ENCODE peak calls at places on chromosome 4, in ten cellular contexts. One of them, this sample, is unnamed.

GRCh38 chr4:99633772-99634171 is 23.9 kb downstream of the C4orf54 start:
- DNase-seq in IMR-90: no peak
- DNase-seq in BE2C: no peak
- DNase-seq in astrocyte of the spinal cord: no peak
- DNase-seq in Caco-2: no peak
- DNase-seq in endothelial cell: no peak
- DNase-seq in cardiac muscle cell: no peak
- DNase-seq in sigmoid colon: no peak
- DNase-seq in RWPE2: no peak
- DNase-seq in neural crest cell: no peak
- DNase-seq in this sample: no peak

GRCh38 chr4:59671037-59671436 is 1529.1 kb upstream of the ADGRL3 start:
- DNase-seq in IMR-90: no peak
- DNase-seq in BE2C: no peak
- DNase-seq in astrocyte of the spinal cord: no peak
- DNase-seq in Caco-2: no peak
- DNase-seq in endothelial cell: no peak
- DNase-seq in cardiac muscle cell: no peak
- DNase-seq in sigmoid colon: no peak
- DNase-seq in RWPE2: no peak
- DNase-seq in neural crest cell: no peak
- DNase-seq in this sample: no peak

GRCh38 chr4:20773144-20773997 is 73.1 kb downstream of the PACRGL start:
- DNase-seq in IMR-90: peak; percentile 54
- DNase-seq in BE2C: peak; percentile 61
- DNase-seq in astrocyte of the spinal cord: peak; percentile 73
- DNase-seq in Caco-2: no peak
- DNase-seq in endothelial cell: peak; percentile 69
- DNase-seq in cardiac muscle cell: peak; percentile 79
- DNase-seq in sigmoid colon: peak; percentile 71
- DNase-seq in RWPE2: no peak
- DNase-seq in neural crest cell: peak; percentile 59
- DNase-seq in this sample: peak; percentile 49

GRCh38 chr4:32824321-32824720 is 2104.2 kb downstream of the PCDH7 start:
- DNase-seq in IMR-90: no peak
- DNase-seq in BE2C: no peak
- DNase-seq in astrocyte of the spinal cord: peak; percentile 39
- DNase-seq in Caco-2: no peak
- DNase-seq in endothelial cell: no peak
- DNase-seq in cardiac muscle cell: peak; percentile 73
- DNase-seq in sigmoid colon: no peak
- DNase-seq in RWPE2: no peak
- DNase-seq in neural crest cell: no peak
- DNase-seq in this sample: no peak

GRCh38 chr4:85151786-85152185 is 185.3 kb upstream of the WDFY3 start:
- DNase-seq in IMR-90: no peak
- DNase-seq in BE2C: no peak
- DNase-seq in astrocyte of the spinal cord: no peak
- DNase-seq in Caco-2: no peak
- DNase-seq in endothelial cell: no peak
- DNase-seq in cardiac muscle cell: no peak
- DNase-seq in sigmoid colon: no peak
- DNase-seq in RWPE2: no peak
- DNase-seq in neural crest cell: no peak
- DNase-seq in this sample: no peak

GRCh38 chr4:128427832-128428366 is 140.3 kb upstream of the PGRMC2 start:
- DNase-seq in IMR-90: peak; percentile 68
- DNase-seq in BE2C: peak; percentile 52
- DNase-seq in astrocyte of the spinal cord: peak; percentile 64
- DNase-seq in Caco-2: peak; percentile 82
- DNase-seq in endothelial cell: no peak
- DNase-seq in cardiac muscle cell: peak; percentile 85
- DNase-seq in sigmoid colon: no peak
- DNase-seq in RWPE2: peak; percentile 52
- DNase-seq in neural crest cell: no peak
- DNase-seq in this sample: peak; percentile 68

GRCh38 chr4:87073570-87074470 is 139.0 kb downstream of the AFF1 start:
- DNase-seq in IMR-90: peak; percentile 62
- DNase-seq in BE2C: peak; percentile 70
- DNase-seq in astrocyte of the spinal cord: peak; percentile 44
- DNase-seq in Caco-2: no peak
- DNase-seq in endothelial cell: no peak
- DNase-seq in cardiac muscle cell: peak; percentile 37
- DNase-seq in sigmoid colon: peak; percentile 82
- DNase-seq in RWPE2: no peak
- DNase-seq in neural crest cell: no peak
- DNase-seq in this sample: no peak

GRCh38 chr4:40322853-40323252 is 12.3 kb upstream of the CHRNA9 start:
- DNase-seq in IMR-90: no peak
- DNase-seq in BE2C: no peak
- DNase-seq in astrocyte of the spinal cord: no peak
- DNase-seq in Caco-2: no peak
- DNase-seq in endothelial cell: no peak
- DNase-seq in cardiac muscle cell: no peak
- DNase-seq in sigmoid colon: no peak
- DNase-seq in RWPE2: no peak
- DNase-seq in neural crest cell: no peak
- DNase-seq in this sample: peak; percentile 51

GRCh38 chr4:106063009-106063408 is 167.7 kb downstream of the NPNT start:
- DNase-seq in IMR-90: peak; percentile 45
- DNase-seq in BE2C: no peak
- DNase-seq in astrocyte of the spinal cord: peak; percentile 64
- DNase-seq in Caco-2: no peak
- DNase-seq in endothelial cell: no peak
- DNase-seq in cardiac muscle cell: peak; percentile 50
- DNase-seq in sigmoid colon: no peak
- DNase-seq in RWPE2: no peak
- DNase-seq in neural crest cell: no peak
- DNase-seq in this sample: no peak

GRCh38 chr4:13364653-13365052 is 119.5 kb downstream of the RAB28 start:
- DNase-seq in IMR-90: no peak
- DNase-seq in BE2C: no peak
- DNase-seq in astrocyte of the spinal cord: no peak
- DNase-seq in Caco-2: no peak
- DNase-seq in endothelial cell: no peak
- DNase-seq in cardiac muscle cell: no peak
- DNase-seq in sigmoid colon: no peak
- DNase-seq in RWPE2: no peak
- DNase-seq in neural crest cell: no peak
- DNase-seq in this sample: no peak

GRCh38 chr4:13430834-13431568 is 53.1 kb downstream of the RAB28 start:
- DNase-seq in IMR-90: no peak
- DNase-seq in BE2C: no peak
- DNase-seq in astrocyte of the spinal cord: no peak
- DNase-seq in Caco-2: no peak
- DNase-seq in endothelial cell: no peak
- DNase-seq in cardiac muscle cell: no peak
- DNase-seq in sigmoid colon: no peak
- DNase-seq in RWPE2: no peak
- DNase-seq in neural crest cell: no peak
- DNase-seq in this sample: no peak

GRCh38 chr4:30833206-30833605 is 113.0 kb downstream of the PCDH7 start:
- DNase-seq in IMR-90: no peak
- DNase-seq in BE2C: no peak
- DNase-seq in astrocyte of the spinal cord: no peak
- DNase-seq in Caco-2: no peak
- DNase-seq in endothelial cell: no peak
- DNase-seq in cardiac muscle cell: no peak
- DNase-seq in sigmoid colon: no peak
- DNase-seq in RWPE2: no peak
- DNase-seq in neural crest cell: no peak
- DNase-seq in this sample: no peak

GRCh38 chr4:129323630-129324029 is 227.7 kb downstream of the C4orf33 start:
- DNase-seq in IMR-90: no peak
- DNase-seq in BE2C: no peak
- DNase-seq in astrocyte of the spinal cord: no peak
- DNase-seq in Caco-2: no peak
- DNase-seq in endothelial cell: no peak
- DNase-seq in cardiac muscle cell: no peak
- DNase-seq in sigmoid colon: no peak
- DNase-seq in RWPE2: no peak
- DNase-seq in neural crest cell: no peak
- DNase-seq in this sample: no peak

GRCh38 chr4:177108708-177109107 is 201.0 kb upstream of the NEIL3 start:
- DNase-seq in IMR-90: peak; percentile 68
- DNase-seq in BE2C: no peak
- DNase-seq in astrocyte of the spinal cord: no peak
- DNase-seq in Caco-2: no peak
- DNase-seq in endothelial cell: no peak
- DNase-seq in cardiac muscle cell: peak; percentile 63
- DNase-seq in sigmoid colon: no peak
- DNase-seq in RWPE2: no peak
- DNase-seq in neural crest cell: no peak
- DNase-seq in this sample: peak; percentile 48

GRCh38 chr4:3342182-3342854 is 49.5 kb downstream of the RGS12 start:
- DNase-seq in IMR-90: peak; percentile 95
- DNase-seq in BE2C: no peak
- DNase-seq in astrocyte of the spinal cord: peak; percentile 81
- DNase-seq in Caco-2: no peak
- DNase-seq in endothelial cell: no peak
- DNase-seq in cardiac muscle cell: peak; percentile 25
- DNase-seq in sigmoid colon: no peak
- DNase-seq in RWPE2: no peak
- DNase-seq in neural crest cell: no peak
- DNase-seq in this sample: peak; percentile 68

GRCh38 chr4:3339566-3339965 is 46.7 kb downstream of the RGS12 start:
- DNase-seq in IMR-90: no peak
- DNase-seq in BE2C: no peak
- DNase-seq in astrocyte of the spinal cord: no peak
- DNase-seq in Caco-2: no peak
- DNase-seq in endothelial cell: no peak
- DNase-seq in cardiac muscle cell: no peak
- DNase-seq in sigmoid colon: no peak
- DNase-seq in RWPE2: no peak
- DNase-seq in neural crest cell: no peak
- DNase-seq in this sample: no peak

GRCh38 chr4:3340038-3340702 is 47.3 kb downstream of the RGS12 start:
- DNase-seq in IMR-90: no peak
- DNase-seq in BE2C: no peak
- DNase-seq in astrocyte of the spinal cord: no peak
- DNase-seq in Caco-2: no peak
- DNase-seq in endothelial cell: no peak
- DNase-seq in cardiac muscle cell: no peak
- DNase-seq in sigmoid colon: no peak
- DNase-seq in RWPE2: no peak
- DNase-seq in neural crest cell: no peak
- DNase-seq in this sample: no peak

GRCh38 chr4:3341760-3342159 is 48.9 kb downstream of the RGS12 start:
- DNase-seq in IMR-90: no peak
- DNase-seq in BE2C: no peak
- DNase-seq in astrocyte of the spinal cord: no peak
- DNase-seq in Caco-2: no peak
- DNase-seq in endothelial cell: no peak
- DNase-seq in cardiac muscle cell: no peak
- DNase-seq in sigmoid colon: no peak
- DNase-seq in RWPE2: no peak
- DNase-seq in neural crest cell: no peak
- DNase-seq in this sample: no peak

DNA sequence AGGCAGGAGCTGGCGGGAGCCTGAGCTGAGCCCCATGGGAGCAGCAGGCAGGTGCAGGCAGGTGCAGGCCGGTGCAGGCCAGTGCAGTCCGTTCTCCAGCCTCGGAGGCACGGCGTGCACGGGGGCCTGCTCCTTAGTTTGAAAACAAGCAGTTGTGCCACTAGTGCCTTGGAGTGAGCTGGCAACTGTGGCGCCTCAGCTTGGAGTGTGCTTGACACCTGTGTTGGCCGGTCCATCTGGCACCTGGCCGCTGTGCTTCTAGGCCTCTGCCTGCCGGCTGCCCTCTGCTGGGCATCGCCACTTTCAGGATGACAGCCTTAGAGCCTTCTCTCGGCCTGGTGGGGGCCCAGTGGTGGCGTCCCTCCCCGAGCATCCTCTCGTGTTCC is 47.9 kb downstream of the RGS12 start:
- DNase-seq in IMR-90: no peak
- DNase-seq in BE2C: no peak
- DNase-seq in astrocyte of the spinal cord: no peak
- DNase-seq in Caco-2: no peak
- DNase-seq in endothelial cell: no peak
- DNase-seq in cardiac muscle cell: no peak
- DNase-seq in sigmoid colon: no peak
- DNase-seq in RWPE2: no peak
- DNase-seq in neural crest cell: no peak
- DNase-seq in this sample: no peak
- TF ChIP-seq CTCF in IMR-90: no peak
- TF ChIP-seq CTCF in BE2C: no peak
- TF ChIP-seq CTCF in astrocyte of the spinal cord: no peak
- TF ChIP-seq CTCF in Caco-2: no peak
- TF ChIP-seq CTCF in endothelial cell: no peak
- TF ChIP-seq CTCF in cardiac muscle cell: no peak
- TF ChIP-seq CTCF in sigmoid colon: no peak
- TF ChIP-seq CTCF in RWPE2: peak; percentile 35
- TF ChIP-seq CTCF in neural crest cell: no peak
- TF ChIP-seq CTCF in this sample: no peak

DNA sequence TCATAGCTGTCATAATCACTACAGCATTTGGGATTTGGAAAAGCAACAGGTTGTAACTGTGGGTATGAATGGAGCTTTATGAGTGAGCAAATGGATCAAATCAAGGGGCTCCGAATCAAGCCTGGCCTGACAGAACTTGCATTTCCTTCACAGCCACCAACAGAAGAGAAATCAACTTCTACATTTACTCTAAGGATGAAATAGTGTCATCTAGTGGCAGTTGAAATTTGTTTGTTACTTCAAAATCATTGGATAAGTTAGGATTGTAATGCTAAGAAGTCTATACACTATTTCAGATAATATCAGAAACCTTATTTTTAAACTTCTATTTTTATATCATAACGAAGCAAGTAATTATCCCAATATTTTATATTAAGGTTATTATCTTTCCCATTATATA is 10.7 kb upstream of the WDR17 start:
- DNase-seq in IMR-90: no peak
- DNase-seq in BE2C: no peak
- DNase-seq in astrocyte of the spinal cord: no peak
- DNase-seq in Caco-2: no peak
- DNase-seq in endothelial cell: no peak
- DNase-seq in cardiac muscle cell: no peak
- DNase-seq in sigmoid colon: no peak
- DNase-seq in RWPE2: no peak
- DNase-seq in neural crest cell: no peak
- DNase-seq in this sample: no peak
- TF ChIP-seq CTCF in IMR-90: peak; percentile 14
- TF ChIP-seq CTCF in BE2C: peak; percentile 31
- TF ChIP-seq CTCF in astrocyte of the spinal cord: peak; percentile 8
- TF ChIP-seq CTCF in Caco-2: no peak
- TF ChIP-seq CTCF in endothelial cell: no peak
- TF ChIP-seq CTCF in cardiac muscle cell: peak; percentile 13
- TF ChIP-seq CTCF in sigmoid colon: no peak
- TF ChIP-seq CTCF in RWPE2: peak; percentile 40
- TF ChIP-seq CTCF in neural crest cell: no peak
- TF ChIP-seq CTCF in this sample: peak; percentile 61

GRCh38 chr4:151766691-151767090 is 5.9 kb upstream of the GATB start:
- DNase-seq in IMR-90: no peak
- DNase-seq in BE2C: no peak
- DNase-seq in astrocyte of the spinal cord: no peak
- DNase-seq in Caco-2: no peak
- DNase-seq in endothelial cell: no peak
- DNase-seq in cardiac muscle cell: no peak
- DNase-seq in sigmoid colon: no peak
- DNase-seq in RWPE2: no peak
- DNase-seq in neural crest cell: no peak
- DNase-seq in this sample: no peak
- TF ChIP-seq CTCF in IMR-90: no peak
- TF ChIP-seq CTCF in BE2C: peak; percentile 27
- TF ChIP-seq CTCF in astrocyte of the spinal cord: no peak
- TF ChIP-seq CTCF in Caco-2: no peak
- TF ChIP-seq CTCF in endothelial cell: no peak
- TF ChIP-seq CTCF in cardiac muscle cell: no peak
- TF ChIP-seq CTCF in sigmoid colon: no peak
- TF ChIP-seq CTCF in RWPE2: no peak
- TF ChIP-seq CTCF in neural crest cell: no peak
- TF ChIP-seq CTCF in this sample: peak; percentile 40

GRCh38 chr4:189974056-189974455 is 33.4 kb downstream of the FRG1 start:
- DNase-seq in IMR-90: no peak
- DNase-seq in BE2C: peak; percentile 30
- DNase-seq in astrocyte of the spinal cord: no peak
- DNase-seq in Caco-2: no peak
- DNase-seq in endothelial cell: no peak
- DNase-seq in cardiac muscle cell: peak; percentile 2
- DNase-seq in sigmoid colon: no peak
- DNase-seq in RWPE2: no peak
- DNase-seq in neural crest cell: no peak
- DNase-seq in this sample: no peak
- TF ChIP-seq CTCF in IMR-90: peak; percentile 24
- TF ChIP-seq CTCF in BE2C: peak; percentile 56
- TF ChIP-seq CTCF in astrocyte of the spinal cord: no peak
- TF ChIP-seq CTCF in Caco-2: peak; percentile 18
- TF ChIP-seq CTCF in endothelial cell: peak; percentile 32
- TF ChIP-seq CTCF in cardiac muscle cell: no peak
- TF ChIP-seq CTCF in sigmoid colon: no peak
- TF ChIP-seq CTCF in RWPE2: peak; percentile 46
- TF ChIP-seq CTCF in neural crest cell: peak; percentile 21
- TF ChIP-seq CTCF in this sample: peak; percentile 71